ENCODE peak calls at places on chromosomes 6 and 20, in ten cellular contexts. K, V, C, E, J, L, I, P, Z and W are unnamed samples.

GRCh38 chr6:148803979-148804378 is 57.1 kb downstream of the UST start:
- DNase-seq in K (no peak), V (peak), C (no peak), E (peak), J (no peak), L (no peak), I (no peak), P (no peak), Z (no peak), W (no peak)

GRCh38 chr6:151391021-151391470 is 313 bp downstream of the ZBTB2 start:
- DNase-seq in K (no peak), V (peak), C (peak), E (peak), J (peak), L (peak), I (peak), P (peak), Z (no peak), W (peak)

GRCh38 chr20:916125-916799 is at the start of gene ANGPT4:
- DNase-seq in K (no peak), V (no peak), C (no peak), E (no peak), J (no peak), L (no peak), I (no peak), P (no peak), Z (no peak), W (peak)

GRCh38 chr20:20368414-20369352 is 779 bp downstream of the INSM1 start:
- DNase-seq in K (no peak), V (peak), C (no peak), E (no peak), J (peak), L (no peak), I (no peak), P (no peak), Z (no peak), W (no peak)

GRCh38 chr6:119952696-119953095 is 603.1 kb upstream of the MAN1A1 start:
- DNase-seq in K (no peak), V (no peak), C (no peak), E (no peak), J (no peak), L (no peak), I (no peak), P (no peak), Z (no peak), W (no peak)

GRCh38 chr6:5781966-5782556 is 224.7 kb downstream of the NRN1 start:
- DNase-seq in K (no peak), V (no peak), C (no peak), E (no peak), J (peak), L (no peak), I (no peak), P (no peak), Z (no peak), W (no peak)

GRCh38 chr20:2137552-2138201 is 36.0 kb downstream of the STK35 start:
- DNase-seq in K (no peak), V (peak), C (peak), E (peak), J (no peak), L (no peak), I (no peak), P (no peak), Z (no peak), W (no peak)

GRCh38 chr6:136964368-136964767 is 42.3 kb downstream of the SLC35D3 start:
- DNase-seq in K (no peak), V (no peak), C (no peak), E (no peak), J (no peak), L (no peak), I (no peak), P (no peak), Z (no peak), W (no peak)

GRCh38 chr20:45801851-45802250 is 10.1 kb downstream of the DNTTIP1 start:
- DNase-seq in K (no peak), V (no peak), C (no peak), E (no peak), J (no peak), L (no peak), I (no peak), P (no peak), Z (no peak), W (no peak)

GRCh38 chr20:59829415-59830106 is 103.9 kb downstream of the SYCP2 start:
- DNase-seq in K (no peak), V (no peak), C (peak), E (no peak), J (no peak), L (peak), I (no peak), P (no peak), Z (no peak), W (no peak)

GRCh38 chr6:163409712-163410111 is 4.8 kb upstream of the QKI start:
- DNase-seq in K (no peak), V (no peak), C (no peak), E (no peak), J (no peak), L (no peak), I (no peak), P (no peak), Z (peak), W (no peak)

GRCh38 chr6:73579851-73580246 is 59.0 kb upstream of the EEF1A1 start:
- DNase-seq in K (peak), V (peak), C (peak), E (peak), J (no peak), L (peak), I (peak), P (peak), Z (peak), W (peak)

GRCh38 chr20:40322941-40323340 is 366.1 kb downstream of the MAFB start:
- DNase-seq in K (no peak), V (no peak), C (no peak), E (no peak), J (no peak), L (no peak), I (no peak), P (no peak), Z (no peak), W (no peak)

GRCh38 chr20:38825901-38826625 is 20.6 kb downstream of the PPP1R16B start:
- DNase-seq in K (no peak), V (peak), C (peak), E (peak), J (peak), L (no peak), I (no peak), P (no peak), Z (peak), W (peak)